ENCODE peak calls at places on chromosomes 12 and 14, in ten cellular contexts. M, D, L, V, R, G, K, Z, Q and P are unnamed samples. For H3K9me3, the result is how much of the 10 kb centered on the place peaks cover.

GRCh38 chr12:31518680-31519227 is 72.2 kb downstream of the DENND5B start:
- DNase-seq in M (peak), D (peak), L (no peak), V (no peak), R (no peak), G (peak), K (no peak), Z (peak), Q (peak), P (no peak)

GRCh38 chr14:59507063-59507751 is 22.9 kb downstream of the JKAMP start:
- DNase-seq in M (peak), D (peak), L (no peak), V (peak), R (no peak), G (peak), K (peak), Z (peak), Q (peak), P (no peak)

GRCh38 chr14:63893701-63894458 is 41.1 kb downstream of the SYNE2 start:
- DNase-seq in M (no peak), D (no peak), L (peak), V (peak), R (no peak), G (no peak), K (peak), Z (peak), Q (peak), P (peak)

GRCh38 chr12:22598141-22598762 is 26.7 kb upstream of the ETNK1 start:
- DNase-seq in M (no peak), D (no peak), L (no peak), V (no peak), R (no peak), G (no peak), K (no peak), Z (no peak), Q (no peak), P (no peak)

GRCh38 chr12:77687346-77687745 is 143.3 kb upstream of the NAV3 start:
- DNase-seq in M (no peak), D (no peak), L (no peak), V (no peak), R (no peak), G (no peak), K (no peak), Z (no peak), Q (no peak), P (no peak)

GRCh38 chr14:85175556-85175955 is 354.4 kb upstream of the FLRT2 start:
- DNase-seq in M (no peak), D (no peak), L (no peak), V (no peak), R (no peak), G (no peak), K (no peak), Z (peak), Q (no peak), P (no peak)

GRCh38 chr14:72613196-72613974 is 280.5 kb downstream of the DPF3 start:
- DNase-seq in M (peak), D (no peak), L (peak), V (peak), R (peak), G (peak), K (peak), Z (no peak), Q (no peak), P (no peak)

GRCh38 chr12:107415066-107415465 is 270.5 kb upstream of the PWP1 start:
- DNase-seq in M (no peak), D (no peak), L (no peak), V (no peak), R (no peak), G (no peak), K (no peak), Z (peak), Q (no peak), P (no peak)

GRCh38 chr12:109885616-109886015 is 5.3 kb upstream of the GLTP start:
- DNase-seq in M (no peak), D (no peak), L (no peak), V (no peak), R (no peak), G (no peak), K (no peak), Z (peak), Q (no peak), P (no peak)

DNA sequence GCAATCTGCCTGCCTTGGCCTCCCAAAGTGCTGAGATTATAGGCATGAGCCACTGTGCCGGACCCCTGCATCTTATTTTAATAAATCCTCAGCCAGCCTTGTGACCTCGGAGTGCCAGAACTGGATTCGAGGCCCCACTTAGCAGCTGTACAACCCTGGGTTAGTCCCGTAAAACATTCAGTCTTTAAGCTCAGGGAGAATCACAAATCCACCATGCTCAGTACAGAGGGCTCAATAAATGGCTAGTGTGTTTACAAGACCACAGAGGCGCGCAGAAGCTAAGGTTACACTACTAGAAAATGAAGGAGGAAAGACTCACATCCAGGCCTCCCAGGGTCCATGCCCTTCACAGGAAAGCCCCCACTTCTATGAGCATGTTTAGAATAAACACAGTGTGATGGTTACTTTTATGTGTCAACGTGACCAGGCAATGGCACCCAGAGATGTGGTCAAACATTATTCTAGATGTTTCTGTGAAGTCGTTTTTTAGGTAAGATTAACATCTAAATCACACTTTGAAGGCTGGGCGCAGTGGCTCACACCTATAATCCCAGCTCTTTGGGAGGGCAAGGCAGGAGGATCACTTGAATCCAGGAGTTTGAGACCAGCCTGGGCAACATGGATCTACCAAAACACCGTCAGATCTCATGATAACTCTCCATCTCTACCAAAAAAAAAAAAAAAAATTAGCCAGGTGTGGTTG is 55.3 kb downstream of the CLMN start:
- DNase-seq in M (no peak), D (no peak), L (no peak), V (no peak), R (no peak), G (peak), K (no peak), Z (no peak), Q (no peak), P (no peak)
- H3K27ac ChIP-seq in M (peak), D (peak), L (no peak), V (peak), R (no peak), G (no peak), K (peak), Z (no peak), Q (no peak), P (peak)

DNA sequence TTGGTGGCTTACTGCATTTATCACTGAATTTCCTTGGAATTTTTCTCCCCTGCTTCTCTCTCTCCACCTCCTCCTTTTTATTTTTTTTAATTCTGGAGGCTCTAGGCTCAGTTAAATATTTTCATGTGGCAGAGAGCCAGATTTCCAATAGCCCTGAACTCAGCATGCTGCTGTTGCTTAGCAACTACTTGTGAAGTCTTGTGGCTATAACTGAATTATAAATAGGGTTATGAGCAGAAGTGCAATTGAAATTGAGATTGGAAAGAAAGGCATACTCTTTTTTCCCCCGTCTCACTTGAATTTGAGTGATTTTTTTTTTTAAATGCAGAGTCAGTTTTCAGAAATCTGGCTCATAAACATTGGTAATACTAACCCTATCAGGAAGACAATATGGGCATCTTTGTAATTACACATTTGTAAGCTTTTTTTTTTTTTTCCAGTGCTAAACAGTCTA is 38.3 kb downstream of the ATF7IP start:
- DNase-seq in M (peak), D (no peak), L (no peak), V (no peak), R (no peak), G (no peak), K (no peak), Z (peak), Q (no peak), P (no peak)
- H3K9me3 ChIP-seq in M (under half), D (under half), L (under half), V (under half), R (under half), G (under half), K (under half), Z (under half), Q (under half), P (under half)

DNA sequence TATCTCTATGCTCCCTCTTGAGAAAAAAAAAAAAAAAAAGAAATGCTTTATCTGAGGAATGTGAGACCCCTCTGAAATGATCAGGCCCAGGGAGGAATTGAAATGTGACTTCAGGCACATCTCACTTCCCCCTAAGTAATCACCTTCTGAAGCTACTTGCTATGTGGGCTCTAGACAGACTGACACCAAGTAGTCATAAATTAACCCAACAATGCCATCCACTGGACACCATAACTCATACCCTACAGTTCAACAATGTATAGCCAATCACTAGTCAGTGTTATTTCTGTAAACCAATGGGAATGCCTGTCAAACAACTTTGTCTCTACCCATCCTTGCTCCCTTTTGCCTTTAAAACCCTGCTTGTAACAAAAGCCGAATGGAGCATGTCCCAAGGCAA is 182.8 kb upstream of the TMPO start:
- DNase-seq in M (no peak), D (no peak), L (no peak), V (no peak), R (no peak), G (no peak), K (no peak), Z (no peak), Q (no peak), P (no peak)
- TF ChIP-seq CTCF in M (no peak), D (no peak), L (no peak), V (no peak), R (no peak), G (no peak), K (no peak), Z (no peak), Q (no peak), P (no peak)

DNA sequence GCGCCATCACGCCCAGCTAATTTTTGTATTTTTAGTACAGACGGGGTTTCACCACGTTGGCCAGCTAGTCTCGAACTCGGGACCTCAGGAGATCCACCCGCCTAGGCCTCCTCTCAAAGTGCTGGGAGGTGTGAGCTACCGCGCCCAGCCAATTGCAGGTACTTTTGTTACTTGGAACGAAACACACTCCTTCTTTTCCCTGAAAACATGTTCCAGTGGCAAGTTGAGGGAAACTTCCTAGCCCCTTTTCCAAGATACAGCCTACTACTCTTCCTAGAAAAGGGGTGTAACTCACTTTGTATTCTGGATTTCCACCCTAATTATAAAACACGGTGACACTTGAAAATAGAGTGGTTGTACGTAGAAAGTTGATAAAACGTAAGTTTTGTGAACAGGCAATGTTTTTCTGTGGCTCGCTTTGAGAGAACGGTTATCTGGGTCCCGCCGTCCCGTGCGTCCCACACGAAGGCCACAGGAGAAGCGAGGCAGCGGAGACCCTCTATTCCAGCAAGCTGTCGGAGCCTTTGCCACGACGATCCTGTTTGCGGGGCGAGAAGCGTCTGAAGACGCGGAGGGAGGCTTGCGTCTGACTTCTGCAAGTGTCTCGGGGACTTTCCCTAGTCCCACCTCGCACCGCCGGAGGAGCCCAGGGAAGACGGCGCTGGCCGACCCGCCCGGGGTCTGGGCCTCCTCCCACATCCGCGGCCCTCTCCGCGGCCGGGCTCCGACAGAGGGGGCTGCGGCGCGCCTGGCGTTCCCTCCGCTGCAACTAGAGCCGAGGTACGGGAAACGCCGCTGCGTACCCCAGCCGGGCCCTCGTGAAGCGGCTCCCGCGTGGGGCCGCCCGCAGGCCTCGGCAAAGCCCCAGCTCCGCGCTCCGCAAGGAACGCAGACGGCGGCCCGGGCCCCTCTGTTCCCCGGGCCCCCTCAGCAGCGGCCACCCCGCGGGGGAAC is 745 bp downstream of the CDCA4 start:
- DNase-seq in M (no peak), D (no peak), L (no peak), V (peak), R (no peak), G (peak), K (no peak), Z (peak), Q (no peak), P (no peak)
- H3K27ac ChIP-seq in M (peak), D (peak), L (peak), V (peak), R (peak), G (peak), K (no peak), Z (peak), Q (peak), P (peak)

GRCh38 chr12:132955933-132956725 is at the start of gene ZNF605:
- DNase-seq in M (peak), D (no peak), L (peak), V (peak), R (peak), G (peak), K (peak), Z (peak), Q (peak), P (peak)
- H3K9me3 ChIP-seq in M (under half), D (under half), L (under half), V (under half), R (under half), G (half or more), K (under half), Z (under half), Q (under half), P (under half)

GRCh38 chr14:95361373-95362179 is 41.9 kb upstream of the CLMN start:
- DNase-seq in M (peak), D (peak), L (peak), V (peak), R (no peak), G (peak), K (peak), Z (no peak), Q (no peak), P (no peak)
- TF ChIP-seq CTCF in M (peak), D (peak), L (peak), V (peak), R (peak), G (peak), K (peak), Z (no peak), Q (peak), P (no peak)

DNA sequence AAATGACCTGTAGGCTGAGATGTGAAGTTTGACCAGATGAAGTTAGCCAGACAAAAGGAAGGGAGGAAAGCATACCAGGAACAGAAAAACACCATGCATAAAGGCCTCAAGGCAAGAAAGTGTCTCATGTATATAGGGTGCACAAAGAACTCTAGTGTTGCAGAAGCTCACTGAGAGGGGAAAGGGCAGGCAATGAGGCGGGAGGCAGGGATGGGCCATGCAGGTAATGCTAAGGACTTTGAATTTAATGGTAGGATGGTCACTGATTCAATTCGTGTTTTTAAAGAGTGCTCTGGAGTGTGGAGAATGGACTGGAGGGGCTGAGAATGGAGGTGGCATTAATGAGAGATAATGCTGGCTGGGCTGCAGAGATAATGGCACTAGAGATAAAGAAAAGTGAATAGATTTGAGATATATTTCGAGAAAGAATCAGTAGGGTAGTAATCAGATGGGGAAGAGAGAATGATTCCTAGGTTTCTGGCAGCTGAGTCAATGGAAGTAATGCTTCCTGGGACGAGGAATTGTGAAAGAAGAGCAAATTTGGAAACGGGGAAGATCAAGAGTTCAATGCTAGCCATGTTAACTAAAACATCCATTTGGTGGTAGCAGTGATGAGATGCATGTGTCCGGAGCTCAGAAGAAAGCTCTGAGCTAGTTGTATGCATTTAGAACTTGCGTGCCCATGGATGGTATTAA is 43.1 kb downstream of the LIMA1 start:
- DNase-seq in M (no peak), D (no peak), L (no peak), V (no peak), R (no peak), G (no peak), K (no peak), Z (no peak), Q (no peak), P (no peak)
- H3K27ac ChIP-seq in M (peak), D (no peak), L (peak), V (peak), R (peak), G (no peak), K (no peak), Z (peak), Q (peak), P (peak)

GRCh38 chr14:76926521-76927251 is 100.5 kb downstream of the LRRC74A start:
- DNase-seq in M (peak), D (no peak), L (peak), V (no peak), R (peak), G (peak), K (no peak), Z (peak), Q (peak), P (peak)

GRCh38 chr14:76922092-76922491 is 95.9 kb downstream of the LRRC74A start:
- DNase-seq in M (no peak), D (no peak), L (no peak), V (no peak), R (no peak), G (no peak), K (no peak), Z (no peak), Q (no peak), P (no peak)

GRCh38 chr14:76924363-76925151 is 98.3 kb downstream of the LRRC74A start:
- DNase-seq in M (peak), D (no peak), L (no peak), V (no peak), R (no peak), G (peak), K (no peak), Z (no peak), Q (no peak), P (no peak)

GRCh38 chr14:76922599-76922998 is 96.4 kb downstream of the LRRC74A start:
- DNase-seq in M (no peak), D (no peak), L (no peak), V (no peak), R (no peak), G (peak), K (no peak), Z (peak), Q (no peak), P (no peak)

DNA sequence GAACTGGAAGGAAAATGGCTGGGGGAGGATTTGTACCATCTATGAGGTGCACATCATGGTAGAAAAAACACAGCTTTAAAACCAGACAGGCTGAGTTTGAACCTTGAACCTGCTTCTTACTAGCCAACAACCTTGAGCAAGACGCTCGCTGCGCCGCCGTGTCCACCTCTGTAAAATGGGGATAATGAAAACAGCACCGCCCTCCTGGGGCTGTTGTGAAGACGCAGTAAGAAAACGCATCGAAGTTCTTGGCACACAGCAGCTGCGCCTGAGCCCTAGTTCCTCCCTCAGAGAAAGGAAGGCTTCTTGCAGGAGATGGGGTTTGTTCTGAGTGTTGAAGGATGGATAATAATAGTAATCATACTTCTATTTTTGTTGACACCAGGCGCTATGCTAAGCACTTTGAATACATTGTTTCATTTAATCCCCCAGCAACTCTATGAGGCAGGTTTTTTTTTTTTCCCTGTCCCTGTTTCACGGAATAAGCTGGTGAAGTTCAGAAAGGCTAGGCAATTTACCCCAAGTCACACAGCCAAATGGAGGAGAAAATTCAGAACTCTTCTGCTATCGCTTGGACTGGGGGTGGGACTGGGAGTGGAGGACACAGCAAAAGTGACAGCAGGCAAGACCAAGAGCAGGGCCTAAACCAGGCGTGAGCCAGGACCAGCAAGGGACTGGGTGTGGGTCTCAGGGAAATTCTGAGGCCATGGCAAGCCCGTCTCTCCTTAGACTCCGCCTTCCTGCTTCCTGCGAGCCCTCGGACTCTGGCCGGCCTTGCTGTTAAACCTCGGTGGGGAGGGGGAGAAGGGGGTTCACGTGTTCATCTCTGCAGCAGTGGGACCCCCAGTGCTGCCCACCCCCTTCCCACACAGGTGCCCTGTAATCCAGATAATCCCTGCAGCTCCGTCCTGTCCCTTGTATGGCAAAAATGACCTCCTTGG is 97.5 kb downstream of the LRRC74A start:
- DNase-seq in M (no peak), D (no peak), L (no peak), V (no peak), R (no peak), G (peak), K (no peak), Z (no peak), Q (no peak), P (no peak)
- H3K9me3 ChIP-seq in M (under half), D (under half), L (under half), V (under half), R (under half), G (under half), K (under half), Z (under half), Q (under half), P (under half)

GRCh38 chr12:85872497-85873091 is 1.5 kb upstream of the NTS start:
- DNase-seq in M (peak), D (peak), L (no peak), V (no peak), R (no peak), G (no peak), K (no peak), Z (peak), Q (no peak), P (no peak)
- TF ChIP-seq CTCF in M (peak), D (peak), L (peak), V (peak), R (peak), G (peak), K (peak), Z (peak), Q (peak), P (peak)